ENCODE peak calls at places on chromosomes 12 and 14, in eight cellular contexts. Z is fibroblast of mammary gland, L is HFFc6, I is H1, T is transverse colon, C is AG04450, W is AG10803, S is esophagus squamous epithelium. E is an unnamed sample.
A peak's percentile ranks its signal among the peaks of the same experiment; 100 is the strongest.

GRCh38 chr14:73723411-73723798 is 9.2 kb upstream of the PNMA1 start:
- DNase-seq in Z (peak; percentile 81), L (peak; percentile 48), I (no peak), T (no peak), C (no peak), W (peak; percentile 47), S (no peak), E (no peak)

GRCh38 chr12:94994312-94994711 is 9.2 kb downstream of the NDUFA12 start:
- DNase-seq in Z (peak; percentile 78), L (peak; percentile 65), I (no peak), T (no peak), C (no peak), W (peak; percentile 56), S (no peak), E (no peak)

GRCh38 chr14:30770376-30770775 is 104.0 kb upstream of the COCH start:
- DNase-seq in Z (no peak), L (no peak), I (no peak), T (no peak), C (no peak), W (no peak), S (no peak), E (no peak)

GRCh38 chr12:115216300-115216699 is 532.3 kb upstream of the TBX3 start:
- DNase-seq in Z (no peak), L (no peak), I (no peak), T (no peak), C (no peak), W (no peak), S (no peak), E (no peak)

GRCh38 chr14:21978184-21978998 is 304.8 kb upstream of the OR4E1 start:
- DNase-seq in Z (peak; percentile 33), L (no peak), I (no peak), T (peak; percentile 25), C (no peak), W (peak; percentile 2), S (no peak), E (peak; percentile 58)

GRCh38 chr12:114238808-114239207 is 167.1 kb downstream of the TBX5 start:
- DNase-seq in Z (peak; percentile 7), L (no peak), I (no peak), T (no peak), C (no peak), W (peak; percentile 13), S (no peak), E (no peak)

GRCh38 chr14:61416587-61416986 is 95.2 kb downstream of the PRKCH start:
- DNase-seq in Z (no peak), L (no peak), I (no peak), T (no peak), C (no peak), W (no peak), S (no peak), E (no peak)

GRCh38 chr12:2795291-2796186 is 769 bp downstream of the FKBP4 start:
- DNase-seq in Z (peak; percentile 38), L (peak; percentile 14), I (no peak), T (peak; percentile 86), C (no peak), W (peak; percentile 46), S (no peak), E (peak; percentile 94)

GRCh38 chr14:76762617-76763361 is 1.5 kb downstream of the VASH1 start:
- DNase-seq in Z (peak; percentile 24), L (no peak), I (no peak), T (no peak), C (no peak), W (no peak), S (no peak), E (no peak)

GRCh38 chr12:118840399-118840798 is 140.9 kb upstream of the SRRM4 start:
- DNase-seq in Z (no peak), L (no peak), I (no peak), T (no peak), C (no peak), W (no peak), S (no peak), E (peak; percentile 20)

GRCh38 chr14:38329236-38329635 is 73.3 kb upstream of the CLEC14A start:
- DNase-seq in Z (no peak), L (no peak), I (no peak), T (no peak), C (no peak), W (no peak), S (no peak), E (no peak)

GRCh38 chr12:6018265-6018664 is 73.2 kb upstream of the ANO2 start:
- DNase-seq in Z (no peak), L (no peak), I (no peak), T (no peak), C (no peak), W (no peak), S (no peak), E (no peak)

GRCh38 chr12:93115646-93116045 is 186.6 kb upstream of the EEA1 start:
- DNase-seq in Z (peak; percentile 37), L (no peak), I (no peak), T (peak; percentile 30), C (no peak), W (peak; percentile 39), S (no peak), E (no peak)

GRCh38 chr12:112985655-112986290 is 7.5 kb downstream of the OAS2 start:
- DNase-seq in Z (no peak), L (no peak), I (no peak), T (no peak), C (no peak), W (no peak), S (no peak), E (no peak)

GRCh38 chr12:92342574-92342973 is 196.9 kb upstream of the BTG1 start:
- DNase-seq in Z (no peak), L (no peak), I (no peak), T (no peak), C (no peak), W (no peak), S (no peak), E (no peak)

GRCh38 chr12:112381421-112381897 is 772 bp downstream of the HECTD4 start:
- DNase-seq in Z (no peak), L (no peak), I (no peak), T (peak; percentile 50), C (no peak), W (no peak), S (no peak), E (peak; percentile 80)

GRCh38 chr14:82070040-82070439 is 536.4 kb upstream of the SEL1L start:
- DNase-seq in Z (no peak), L (no peak), I (no peak), T (no peak), C (no peak), W (no peak), S (no peak), E (no peak)

GRCh38 chr12:131253376-131254026 is 299.8 kb downstream of the ADGRD1 start:
- DNase-seq in Z (no peak), L (no peak), I (no peak), T (no peak), C (no peak), W (no peak), S (no peak), E (no peak)

GRCh38 chr14:54387328-54387727 is 9.5 kb upstream of the CDKN3 start:
- DNase-seq in Z (no peak), L (no peak), I (no peak), T (no peak), C (no peak), W (no peak), S (no peak), E (no peak)

GRCh38 chr14:21467620-21468019 is 9.1 kb downstream of the RAB2B start:
- DNase-seq in Z (peak; percentile 91), L (peak; percentile 90), I (no peak), T (no peak), C (peak; percentile 92), W (peak; percentile 83), S (no peak), E (no peak)

GRCh38 chr14:98826618-98827017 is 445.4 kb downstream of the BCL11B start:
- DNase-seq in Z (no peak), L (no peak), I (no peak), T (no peak), C (no peak), W (no peak), S (no peak), E (no peak)

GRCh38 chr12:120121766-120122293 is 5.3 kb upstream of the RAB35 start:
- DNase-seq in Z (no peak), L (no peak), I (no peak), T (no peak), C (no peak), W (no peak), S (no peak), E (peak; percentile 59)

GRCh38 chr14:61184117-61184516 is 97.0 kb downstream of the TMEM30B start:
- DNase-seq in Z (peak; percentile 100), L (peak; percentile 79), I (no peak), T (no peak), C (peak; percentile 72), W (peak; percentile 98), S (no peak), E (no peak)

GRCh38 chr12:49400304-49400703 is 33.0 kb downstream of the SPATS2 start:
- DNase-seq in Z (no peak), L (no peak), I (no peak), T (no peak), C (no peak), W (no peak), S (no peak), E (no peak)

GRCh38 chr12:75011120-75011519 is 198.5 kb downstream of the KCNC2 start:
- DNase-seq in Z (no peak), L (no peak), I (no peak), T (no peak), C (no peak), W (no peak), S (no peak), E (no peak)

GRCh38 chr14:106318700-106319099 is 792.3 kb downstream of the TMEM121 start:
- DNase-seq in Z (no peak), L (no peak), I (no peak), T (no peak), C (no peak), W (no peak), S (no peak), E (peak; percentile 68)
- TF ChIP-seq CTCF in Z (no peak), L (no peak), I (no peak), T (no peak), C (no peak), W (no peak), S (no peak), E (peak; percentile 67)

GRCh38 chr14:101559624-101560533 is 1.4 kb upstream of the DIO3 start:
- DNase-seq in Z (no peak), L (no peak), I (no peak), T (peak; percentile 48), C (no peak), W (peak; percentile 1), S (no peak), E (no peak)
- TF ChIP-seq CTCF in Z (no peak), L (no peak), I (peak; percentile 42), T (peak; percentile 15), C (no peak), W (no peak), S (no peak), E (no peak)

DNA sequence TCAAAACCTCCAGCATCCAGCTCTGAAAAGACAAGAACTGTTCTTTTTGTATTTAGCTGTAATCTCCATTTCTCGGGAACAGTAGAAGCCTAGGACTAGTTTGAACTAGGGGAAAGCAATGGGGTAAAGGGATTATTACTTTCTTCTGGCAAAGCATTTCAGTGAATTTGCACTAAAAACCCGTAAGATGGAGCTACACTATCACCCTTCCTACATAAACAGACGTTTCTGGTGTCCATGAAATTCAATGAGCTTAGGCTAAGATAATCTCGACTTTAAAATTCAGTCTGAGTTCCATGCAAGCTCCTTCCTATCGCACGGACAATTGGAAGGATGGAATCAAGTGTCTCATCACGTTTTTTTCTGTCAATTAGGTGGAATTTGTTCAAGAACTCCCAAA is 24.0 kb downstream of the ACSM4 start:
- DNase-seq in Z (peak; percentile 21), L (no peak), I (no peak), T (no peak), C (no peak), W (peak; percentile 3), S (no peak), E (no peak)
- TF ChIP-seq CTCF in Z (peak; percentile 20), L (peak; percentile 28), I (no peak), T (no peak), C (no peak), W (no peak), S (no peak), E (no peak)

GRCh38 chr14:97246648-97247047 is 449.5 kb downstream of the VRK1 start:
- DNase-seq in Z (no peak), L (no peak), I (no peak), T (no peak), C (no peak), W (no peak), S (no peak), E (no peak)
- TF ChIP-seq CTCF in Z (no peak), L (no peak), I (no peak), T (no peak), C (no peak), W (no peak), S (no peak), E (no peak)

E was measured in GM13976.